ENCODE peak calls at places on chromosomes 1 and 21, in four cellular contexts. O, B, P and V are unnamed samples.

GRCh38 chr21:45655071-45655470 is 11.5 kb downstream of the PCBP3 start:
- DNase-seq in P (peak; percentile 59), O (no peak), B (peak; percentile 91), V (no peak)

GRCh38 chr1:161260939-161261858 is 2.7 kb downstream of the PCP4L1 start:
- DNase-seq in B (no peak), O (no peak), P (no peak), V (no peak)

GRCh38 chr1:230739564-230739963 is 7.6 kb upstream of the CAPN9 start:
- DNase-seq in O (no peak), B (no peak), P (no peak), V (no peak)

GRCh38 chr1:6010554-6010953 is 18.3 kb upstream of the NPHP4 start:
- DNase-seq in P (no peak), O (no peak), B (no peak), V (no peak)

GRCh38 chr1:115430717-115431116 is 92.7 kb upstream of the NGF start:
- DNase-seq in B (peak; percentile 90), O (no peak), P (peak; percentile 93), V (no peak)

GRCh38 chr1:20724364-20725188 is 6.8 kb upstream of the KIF17 start:
- DNase-seq in B (no peak), O (no peak), P (no peak), V (no peak)

GRCh38 chr1:35660581-35661473 is 19.5 kb upstream of the PSMB2 start:
- DNase-seq in O (no peak), P (peak; percentile 57), B (peak; percentile 68), V (peak; percentile 9)

GRCh38 chr1:28115267-28115666 is 26.9 kb upstream of the EYA3 start:
- DNase-seq in O (peak; percentile 38), B (peak; percentile 30), P (peak; percentile 41), V (peak; percentile 78)

GRCh38 chr1:214584805-214585766 is 17.9 kb upstream of the CENPF start:
- DNase-seq in P (peak; percentile 60), B (peak; percentile 75), O (no peak), V (no peak)

GRCh38 chr1:182087304-182087703 is 25.8 kb upstream of the ZNF648 start:
- DNase-seq in O (no peak), P (no peak), B (no peak), V (no peak)

GRCh38 chr1:154944422-154945159 is 8.1 kb upstream of the PMVK start:
- DNase-seq in O (peak; percentile 26), B (peak; percentile 34), P (no peak), V (no peak)

GRCh38 chr1:109625601-109626560 is 6.2 kb downstream of the AMPD2 start:
- DNase-seq in O (no peak), B (no peak), P (no peak), V (no peak)

GRCh38 chr1:63662056-63662836 is 69.0 kb downstream of the PGM1 start:
- DNase-seq in P (peak; percentile 83), O (no peak), B (peak; percentile 87), V (no peak)

GRCh38 chr1:52238887-52239707 is 97.2 kb downstream of the ZFYVE9 start:
- DNase-seq in B (peak; percentile 36), P (no peak), O (no peak), V (no peak)

GRCh38 chr1:228938248-228938891 is 203.1 kb downstream of the RHOU start:
- DNase-seq in B (no peak), P (no peak), O (no peak), V (peak; percentile 51)

GRCh38 chr1:43978264-43978550 is 803 bp upstream of the B4GALT2 start:
- DNase-seq in B (no peak), P (no peak), O (no peak), V (no peak)
- TF ChIP-seq CTCF in B (no peak), P (no peak), O (no peak), V (no peak)

GRCh38 chr1:66733348-66734017 is 18.8 kb upstream of the DYNLT5 start:
- DNase-seq in O (no peak), B (peak; percentile 18), P (peak; percentile 48), V (no peak)
- TF ChIP-seq CTCF in O (no peak), B (no peak), P (no peak), V (no peak)

GRCh38 chr1:4563586-4563985 is 90.8 kb upstream of the AJAP1 start:
- DNase-seq in P (no peak), O (no peak), B (no peak), V (no peak)
- TF ChIP-seq CTCF in P (no peak), O (no peak), B (no peak), V (no peak)

GRCh38 chr1:24857528-24858133 is 72.4 kb downstream of the RUNX3 start:
- DNase-seq in P (no peak), O (no peak), B (no peak), V (no peak)
- TF ChIP-seq CTCF in P (no peak), O (no peak), B (no peak), V (no peak)

DNA sequence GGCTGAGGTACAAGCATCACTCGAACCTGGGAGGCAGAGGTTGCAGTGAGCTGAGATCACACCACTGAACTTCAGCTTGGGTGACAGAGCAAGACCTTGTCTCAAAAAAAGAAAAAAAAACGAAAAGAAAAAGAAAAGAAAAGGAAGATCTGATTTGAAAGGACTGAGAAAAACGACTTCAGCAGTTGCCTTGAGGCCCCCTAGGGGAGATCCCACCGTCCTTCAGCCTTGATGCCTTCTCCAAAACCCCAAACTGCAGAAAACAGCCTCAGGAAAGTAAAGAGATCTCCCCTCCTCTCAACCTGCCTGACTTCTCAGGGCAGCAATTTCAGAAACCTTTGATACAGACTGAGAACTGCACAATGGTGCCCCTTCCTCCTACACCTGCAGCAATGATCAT is 50.9 kb upstream of the BCAR3 start:
- DNase-seq in O (peak; percentile 26), P (no peak), B (no peak), V (no peak)
- TF ChIP-seq CTCF in O (peak; percentile 42), P (peak; percentile 35), B (peak; percentile 32), V (no peak)

GRCh38 chr1:193019442-193020026 is 39.6 kb downstream of the UCHL5 start:
- DNase-seq in O (peak; percentile 40), P (peak; percentile 34), B (peak; percentile 80), V (no peak)
- TF ChIP-seq CTCF in O (peak; percentile 71), P (peak; percentile 36), B (peak; percentile 31), V (peak; percentile 51)

GRCh38 chr1:42745851-42746250 is 5.8 kb upstream of the CLDN19 start:
- DNase-seq in B (no peak), O (no peak), P (no peak), V (no peak)
- TF ChIP-seq CTCF in B (no peak), O (no peak), P (no peak), V (no peak)